ENCODE peak calls at places on chromosomes 16 and 17, in four cellular contexts. One of them, this sample, is unnamed.

GRCh38 chr16:57592591-57593003 is 35.8 kb upstream of the ADGRG1 start:
- DNase-seq in EL: no peak
- DNase-seq in fibroblast of pulmonary artery: no peak
- DNase-seq in thoracic aorta: no peak
- DNase-seq in this sample: no peak

GRCh38 chr17:2302740-2303277 is 776 bp downstream of the SMG6 start:
- DNase-seq in EL: no peak
- DNase-seq in fibroblast of pulmonary artery: no peak
- DNase-seq in thoracic aorta: no peak
- DNase-seq in this sample: no peak

GRCh38 chr16:7716924-7717323 is 384.3 kb downstream of the RBFOX1 start:
- DNase-seq in EL: no peak
- DNase-seq in fibroblast of pulmonary artery: no peak
- DNase-seq in thoracic aorta: no peak
- DNase-seq in this sample: no peak

GRCh38 chr16:3485821-3486505 is 9.3 kb downstream of the C16orf90 start:
- DNase-seq in EL: no peak
- DNase-seq in fibroblast of pulmonary artery: no peak
- DNase-seq in thoracic aorta: no peak
- DNase-seq in this sample: no peak

GRCh38 chr16:57588821-57589220 is 39.6 kb upstream of the ADGRG1 start:
- DNase-seq in EL: no peak
- DNase-seq in fibroblast of pulmonary artery: no peak
- DNase-seq in thoracic aorta: no peak
- DNase-seq in this sample: no peak

GRCh38 chr17:42248351-42249179 is 27.6 kb downstream of the STAT5B start:
- DNase-seq in EL: peak
- DNase-seq in fibroblast of pulmonary artery: peak
- DNase-seq in thoracic aorta: peak
- DNase-seq in this sample: peak

GRCh38 chr16:70151941-70152509 is 21.6 kb upstream of the CLEC18C start:
- DNase-seq in EL: no peak
- DNase-seq in fibroblast of pulmonary artery: no peak
- DNase-seq in thoracic aorta: no peak
- DNase-seq in this sample: no peak

GRCh38 chr16:26993988-26994387 is 72.7 kb upstream of the C16orf82 start:
- DNase-seq in EL: peak
- DNase-seq in fibroblast of pulmonary artery: peak
- DNase-seq in thoracic aorta: no peak
- DNase-seq in this sample: no peak

GRCh38 chr17:31726980-31727427 is 132.0 kb downstream of the COPRS start:
- DNase-seq in EL: peak
- DNase-seq in fibroblast of pulmonary artery: peak
- DNase-seq in thoracic aorta: no peak
- DNase-seq in this sample: no peak

GRCh38 chr16:56424791-56425438 is 430 bp downstream of the AMFR start:
- DNase-seq in EL: peak
- DNase-seq in fibroblast of pulmonary artery: no peak
- DNase-seq in thoracic aorta: no peak
- DNase-seq in this sample: peak

GRCh38 chr16:49749816-49750215 is 106.1 kb downstream of the ZNF423 start:
- DNase-seq in EL: no peak
- DNase-seq in fibroblast of pulmonary artery: no peak
- DNase-seq in thoracic aorta: no peak
- DNase-seq in this sample: no peak

GRCh38 chr17:14019186-14019956 is 49.9 kb upstream of the COX10 start:
- DNase-seq in EL: peak
- DNase-seq in fibroblast of pulmonary artery: peak
- DNase-seq in thoracic aorta: no peak
- DNase-seq in this sample: peak

GRCh38 chr17:4582691-4583090 is 1.6 kb upstream of the SMTNL2 start:
- DNase-seq in EL: no peak
- DNase-seq in fibroblast of pulmonary artery: no peak
- DNase-seq in thoracic aorta: no peak
- DNase-seq in this sample: no peak

GRCh38 chr17:40903129-40903847 is 18.2 kb upstream of the KRT20 start:
- DNase-seq in EL: peak
- DNase-seq in fibroblast of pulmonary artery: peak
- DNase-seq in thoracic aorta: no peak
- DNase-seq in this sample: peak

GRCh38 chr16:68429081-68429740 is 19.1 kb downstream of the SMPD3 start:
- DNase-seq in EL: no peak
- DNase-seq in fibroblast of pulmonary artery: no peak
- DNase-seq in thoracic aorta: no peak
- DNase-seq in this sample: no peak

GRCh38 chr17:65902165-65902564 is 289.8 kb downstream of the CEP112 start:
- DNase-seq in EL: no peak
- DNase-seq in fibroblast of pulmonary artery: no peak
- DNase-seq in thoracic aorta: no peak
- DNase-seq in this sample: no peak

GRCh38 chr16:1057252-1057932 is 15.2 kb upstream of the SSTR5 start:
- DNase-seq in EL: no peak
- DNase-seq in fibroblast of pulmonary artery: peak
- DNase-seq in thoracic aorta: no peak
- DNase-seq in this sample: no peak

GRCh38 chr16:3589441-3589921 is 12.3 kb upstream of the NLRC3 start:
- DNase-seq in EL: no peak
- DNase-seq in fibroblast of pulmonary artery: no peak
- DNase-seq in thoracic aorta: no peak
- DNase-seq in this sample: no peak

GRCh38 chr17:63925615-63926014 is 6.5 kb downstream of the CD79B start:
- DNase-seq in EL: no peak
- DNase-seq in fibroblast of pulmonary artery: no peak
- DNase-seq in thoracic aorta: no peak
- DNase-seq in this sample: no peak